ENCODE peak calls at places on chromosomes 3 and 15, in five cellular contexts. W is lower leg skin, Z is NCI-H510A treated with DMSO at 0.1 percent for 48 hours, P is NCI-H1694 treated with DMSO at 0.1 percent for 48 hours, O is Kasumi-1. D is an unnamed sample.

GRCh38 chr3:194137314-194138097 is 1.6 kb downstream of the HES1 start:
- DNase-seq in W (peak), O (peak), Z (peak), P (peak), D (peak)

GRCh38 chr3:133274477-133274876 is 125.4 kb upstream of the BFSP2 start:
- DNase-seq in P (no peak), Z (no peak), O (no peak), W (no peak), D (no peak)

GRCh38 chr3:20751299-20751698 is 565.3 kb upstream of the SGO1 start:
- DNase-seq in Z (no peak), O (no peak), W (no peak), P (no peak), D (no peak)

GRCh38 chr3:88984266-88984665 is 123.2 kb upstream of the EPHA3 start:
- DNase-seq in O (no peak), W (no peak), Z (no peak), P (no peak), D (no peak)

GRCh38 chr3:21894459-21895083 is 143.6 kb upstream of the ZNF385D start:
- DNase-seq in Z (no peak), O (peak), P (no peak), W (no peak), D (no peak)

GRCh38 chr3:113214917-113215595 is 3.7 kb downstream of the BOC start:
- DNase-seq in P (no peak), O (no peak), Z (no peak), W (no peak), D (no peak)

GRCh38 chr3:192063570-192063969 is 602.6 kb downstream of the PYDC2 start:
- DNase-seq in W (no peak), Z (no peak), O (no peak), P (no peak), D (no peak)

GRCh38 chr3:17387108-17387507 is 355.3 kb downstream of the TBC1D5 start:
- DNase-seq in P (no peak), W (no peak), O (no peak), Z (no peak), D (no peak)

GRCh38 chr15:32784571-32784970 is 66.8 kb downstream of the GREM1 start:
- DNase-seq in O (no peak), W (no peak), P (no peak), Z (no peak), D (no peak)

GRCh38 chr3:184748219-184749135 is 36.6 kb upstream of the MAGEF1 start:
- DNase-seq in Z (peak), P (no peak), W (no peak), O (peak), D (no peak)

GRCh38 chr15:75532413-75533250 is 46.5 kb downstream of the PTPN9 start:
- DNase-seq in P (no peak), Z (no peak), W (no peak), O (peak), D (no peak)

GRCh38 chr3:49779378-49780079 is 6.8 kb downstream of the IP6K1 start:
- DNase-seq in Z (no peak), O (no peak), W (peak), P (no peak), D (no peak)

GRCh38 chr3:59046839-59047238 is 3.0 kb downstream of the CFAP20DC start:
- DNase-seq in O (no peak), W (no peak), Z (peak), P (no peak), D (no peak)

GRCh38 chr3:188817103-188817919 is 354.5 kb upstream of the TPRG1 start:
- DNase-seq in W (no peak), O (no peak), Z (no peak), P (no peak), D (no peak)

GRCh38 chr3:85427467-85427866 is 468.7 kb downstream of the CADM2 start:
- DNase-seq in W (no peak), O (no peak), P (no peak), Z (no peak), D (no peak)

GRCh38 chr15:67110958-67111864 is 45.8 kb downstream of the SMAD3 start:
- DNase-seq in O (no peak), Z (no peak), W (no peak), P (no peak), D (no peak)

GRCh38 chr3:150970665-150971327 is 1.7 kb downstream of the CLRN1 start:
- DNase-seq in P (no peak), Z (no peak), W (no peak), O (no peak), D (no peak)

GRCh38 chr15:67120839-67121540 is 55.6 kb downstream of the SMAD3 start:
- DNase-seq in Z (no peak), P (no peak), O (no peak), W (peak), D (no peak)

GRCh38 chr3:52434080-52434479 is 10.8 kb downstream of the SEMA3G start:
- DNase-seq in O (no peak), W (peak), Z (no peak), P (no peak), D (no peak)

GRCh38 chr15:63372018-63372705 is 9.5 kb downstream of the CA12 start:
- DNase-seq in P (no peak), Z (peak), O (peak), W (peak), D (no peak)

GRCh38 chr15:80093854-80094418 is 34.5 kb downstream of the ZFAND6 start:
- DNase-seq in W (no peak), O (no peak), P (no peak), Z (peak), D (no peak)